ENCODE peak calls at places on chromosomes 16 and 17, in four cellular contexts. S is H9, A is mesendoderm, P is mesenchymal stem cell. H is an unnamed sample.
A peak's percentile ranks its signal among the peaks of the same experiment; 100 is the strongest.

GRCh38 chr17:56786989-56787482 is 46.7 kb downstream of the C17orf67 start:
- DNase-seq in S (no peak), P (peak; percentile 98), A (peak; percentile 73), H (peak; percentile 98)

GRCh38 chr16:48041861-48042435 is 113.8 kb downstream of the ABCC12 start:
- DNase-seq in A (peak; percentile 78), P (no peak), S (peak; percentile 64), H (no peak)

GRCh38 chr17:40791808-40792436 is 7.8 kb downstream of the KRT28 start:
- DNase-seq in A (peak; percentile 39), S (no peak), P (peak; percentile 35), H (peak; percentile 55)

GRCh38 chr17:39264119-39264518 is 38.4 kb upstream of the STAC2 start:
- DNase-seq in P (no peak), S (no peak), A (no peak), H (no peak)

GRCh38 chr16:57574646-57575467 is 32.4 kb downstream of the ADGRG5 start:
- DNase-seq in P (no peak), A (no peak), S (no peak), H (no peak)

GRCh38 chr17:50609376-50610074 is 25.2 kb upstream of the ABCC3 start:
- DNase-seq in A (no peak), P (no peak), S (no peak), H (no peak)

GRCh38 chr16:57279780-57280638 is 4.5 kb downstream of the PLLP start:
- DNase-seq in A (no peak), S (no peak), P (no peak), H (no peak)

GRCh38 chr17:33233855-33234228 is 59.3 kb downstream of the ASIC2 start:
- DNase-seq in S (no peak), P (peak; percentile 8), A (no peak), H (no peak)

GRCh38 chr16:20660325-20660724 is 37.2 kb downstream of the ACSM1 start:
- DNase-seq in A (no peak), P (no peak), S (no peak), H (no peak)

GRCh38 chr17:36000730-36001108 is 634 bp downstream of the CCL15 start:
- DNase-seq in S (peak; percentile 20), P (no peak), A (no peak), H (no peak)

GRCh38 chr16:3157229-3158013 is 22.6 kb downstream of the ZNF213 start:
- DNase-seq in S (peak; percentile 91), A (peak; percentile 99), P (peak; percentile 95), H (peak; percentile 98)

GRCh38 chr17:15157051-15157450 is 108.1 kb downstream of the PMP22 start:
- DNase-seq in S (no peak), A (peak; percentile 54), P (peak; percentile 45), H (peak; percentile 44)

GRCh38 chr17:80826955-80827645 is 164.5 kb upstream of the CHMP6 start:
- DNase-seq in P (peak; percentile 94), A (peak; percentile 40), S (peak; percentile 71), H (peak; percentile 99)

GRCh38 chr16:88499836-88500251 is 46.8 kb downstream of the ZFPM1 start:
- DNase-seq in A (no peak), P (no peak), S (no peak), H (no peak)

GRCh38 chr16:797120-797420 is 3.5 kb downstream of the GNG13 start:
- DNase-seq in P (no peak), A (peak; percentile 70), S (peak; percentile 72), H (no peak)

GRCh38 chr17:38428643-38429371 is 543 bp downstream of the ARHGAP23 start:
- DNase-seq in S (peak; percentile 63), P (peak; percentile 74), A (no peak), H (peak; percentile 46)

GRCh38 chr16:89633064-89633631 is 19.7 kb downstream of the DPEP1 start:
- DNase-seq in P (no peak), A (no peak), S (no peak), H (peak; percentile 73)

GRCh38 chr16:8963010-8963824 is 489 bp downstream of the USP7 start:
- DNase-seq in P (peak; percentile 15), A (no peak), S (no peak), H (no peak)

GRCh38 chr17:37478187-37478586 is 11.5 kb upstream of the DUSP14 start:
- DNase-seq in S (no peak), P (peak; percentile 77), A (no peak), H (peak; percentile 58)

GRCh38 chr17:60472449-60472848 is 50.2 kb downstream of the CHCT1 start:
- DNase-seq in P (no peak), A (no peak), S (no peak), H (no peak)

GRCh38 chr16:51110618-51111234 is 40.3 kb downstream of the SALL1 start:
- DNase-seq in S (no peak), A (no peak), P (no peak), H (no peak)

GRCh38 chr17:4742629-4743028 is 2.9 kb upstream of the CXCL16 start:
- DNase-seq in S (no peak), P (no peak), A (no peak), H (no peak)

GRCh38 chr17:4946312-4946976 is 1.9 kb downstream of the PFN1 start:
- DNase-seq in P (no peak), A (no peak), S (no peak), H (no peak)

GRCh38 chr16:60945225-60945624 is 1091.0 kb downstream of the CDH8 start:
- DNase-seq in A (peak; percentile 83), P (no peak), S (peak; percentile 53), H (no peak)

GRCh38 chr16:3960049-3960809 is 79.7 kb upstream of the CREBBP start:
- DNase-seq in S (no peak), P (no peak), A (no peak), H (no peak)

GRCh38 chr16:53785044-53785443 is 81.1 kb downstream of the FTO start:
- DNase-seq in S (no peak), A (no peak), P (no peak), H (peak; percentile 66)

GRCh38 chr16:9012848-9013507 is 49.3 kb upstream of the USP7 start:
- DNase-seq in S (peak; percentile 93), P (peak; percentile 27), A (peak; percentile 87), H (no peak)

GRCh38 chr17:31266042-31266441 is 31.0 kb downstream of the OMG start:
- DNase-seq in A (peak; percentile 45), P (peak; percentile 9), S (no peak), H (no peak)

GRCh38 chr16:88437367-88437964 is 15.6 kb upstream of the ZFPM1 start:
- DNase-seq in P (no peak), A (peak; percentile 53), S (peak; percentile 88), H (peak; percentile 27)

GRCh38 chr17:38560503-38561318 is 45.0 kb downstream of the SRCIN1 start:
- DNase-seq in A (peak; percentile 57), P (peak; percentile 51), S (peak; percentile 68), H (peak; percentile 42)

GRCh38 chr16:66438536-66438935 is 11.4 kb downstream of the BEAN1 start:
- DNase-seq in S (no peak), A (no peak), P (no peak), H (no peak)

DNA sequence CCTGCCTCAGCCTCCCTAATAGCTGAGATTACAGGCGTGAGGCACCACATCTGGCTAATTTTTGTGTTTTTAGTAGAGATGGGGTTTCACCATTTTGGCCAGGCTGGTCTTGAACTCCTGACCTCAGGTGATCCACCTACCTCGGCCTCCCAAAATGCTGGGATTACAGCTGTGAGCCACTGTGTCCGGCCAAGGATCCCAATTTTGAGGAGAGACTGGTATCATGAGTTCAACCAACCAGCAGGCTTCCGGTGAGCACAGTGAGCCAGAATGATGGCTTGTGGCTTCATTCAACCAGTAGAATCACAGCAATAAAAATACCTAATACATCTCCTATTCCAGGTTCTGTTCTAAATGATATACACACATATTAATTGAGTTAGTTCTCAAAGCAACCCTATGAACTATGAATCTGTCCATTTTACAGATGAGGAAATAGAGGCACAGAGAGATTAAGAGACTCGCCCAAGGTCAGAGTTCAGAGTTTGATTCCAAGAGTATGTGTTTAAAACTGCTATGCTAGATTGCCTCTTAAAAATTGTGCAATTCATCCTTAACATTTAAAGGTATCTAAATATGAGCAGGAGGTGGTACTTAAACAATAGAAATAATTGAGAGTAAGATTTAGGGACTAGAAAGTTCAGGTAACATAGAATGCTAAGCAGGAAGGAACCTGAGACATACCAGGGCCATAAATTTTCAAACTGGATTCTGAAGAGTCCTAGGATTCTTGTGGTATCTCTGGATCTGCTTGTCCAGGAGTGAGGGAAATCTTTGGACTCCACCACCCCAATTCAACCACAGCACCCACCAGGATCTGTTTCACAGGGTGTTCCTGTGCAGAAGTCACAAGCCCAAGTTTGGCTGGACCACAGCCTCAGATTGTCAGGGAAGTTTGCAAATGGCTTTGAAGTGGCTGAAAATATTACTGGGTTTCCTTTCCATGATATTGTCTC is 25.1 kb downstream of the CCDC42 start:
- DNase-seq in S (no peak), A (no peak), P (no peak), H (no peak)
- H2BK120ac ChIP-seq in S (no peak overlapping the region), A (no peak overlapping the region), P (no peak overlapping the region), H (no peak overlapping the region)

DNA sequence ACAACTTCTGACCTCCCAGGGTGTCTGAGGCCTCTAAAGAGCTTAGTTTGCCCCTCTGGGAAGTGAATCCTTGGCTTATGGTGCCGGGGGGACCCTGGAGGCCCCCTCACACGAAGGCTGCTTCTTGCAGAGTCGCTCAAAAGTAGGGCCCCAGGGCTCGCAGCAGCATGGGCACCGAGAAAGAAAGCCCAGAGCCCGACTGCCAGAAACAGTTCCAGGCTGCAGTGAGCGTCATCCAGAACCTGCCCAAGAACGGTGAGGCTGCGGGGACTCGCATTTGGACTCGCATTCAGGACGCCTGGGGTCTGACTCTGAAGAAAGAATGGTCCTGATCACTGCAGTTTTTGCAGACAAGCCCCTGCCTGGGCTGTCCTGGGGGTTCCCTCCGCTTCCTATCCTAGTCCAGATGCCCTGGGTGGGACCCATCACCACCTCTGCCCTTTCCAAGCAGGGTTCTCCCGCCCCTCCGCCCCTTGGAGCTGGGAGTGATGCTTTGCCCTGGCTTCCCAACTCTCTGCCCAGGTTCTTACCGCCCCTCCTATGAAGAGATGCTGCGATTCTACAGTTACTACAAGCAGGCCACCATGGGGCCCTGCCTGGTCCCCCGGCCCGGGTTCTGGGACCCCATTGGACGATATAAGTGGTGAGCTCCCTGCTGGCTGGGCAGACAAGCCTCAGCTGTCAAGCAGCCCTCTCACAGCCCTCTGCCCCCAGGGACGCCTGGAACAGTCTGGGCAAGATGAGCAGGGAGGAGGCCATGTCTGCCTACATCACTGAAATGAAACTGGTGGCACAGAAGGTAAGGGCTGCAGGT is 698 bp downstream of the ACBD4 start:
- DNase-seq in P (no peak), A (no peak), S (no peak), H (no peak)
- H2BK120ac ChIP-seq in P (peak overlapping the region; percentile 54), A (no peak overlapping the region), S (no peak overlapping the region), H (peak overlapping the region; percentile 15)

GRCh38 chr16:67528870-67529638 is 425 bp downstream of the RIPOR1 start:
- DNase-seq in A (peak; percentile 42), P (peak; percentile 52), S (no peak), H (peak; percentile 32)
- H2BK120ac ChIP-seq in A (no peak overlapping the region), P (peak overlapping the region; percentile 89), S (no peak overlapping the region), H (peak overlapping the region; percentile 81)

DNA sequence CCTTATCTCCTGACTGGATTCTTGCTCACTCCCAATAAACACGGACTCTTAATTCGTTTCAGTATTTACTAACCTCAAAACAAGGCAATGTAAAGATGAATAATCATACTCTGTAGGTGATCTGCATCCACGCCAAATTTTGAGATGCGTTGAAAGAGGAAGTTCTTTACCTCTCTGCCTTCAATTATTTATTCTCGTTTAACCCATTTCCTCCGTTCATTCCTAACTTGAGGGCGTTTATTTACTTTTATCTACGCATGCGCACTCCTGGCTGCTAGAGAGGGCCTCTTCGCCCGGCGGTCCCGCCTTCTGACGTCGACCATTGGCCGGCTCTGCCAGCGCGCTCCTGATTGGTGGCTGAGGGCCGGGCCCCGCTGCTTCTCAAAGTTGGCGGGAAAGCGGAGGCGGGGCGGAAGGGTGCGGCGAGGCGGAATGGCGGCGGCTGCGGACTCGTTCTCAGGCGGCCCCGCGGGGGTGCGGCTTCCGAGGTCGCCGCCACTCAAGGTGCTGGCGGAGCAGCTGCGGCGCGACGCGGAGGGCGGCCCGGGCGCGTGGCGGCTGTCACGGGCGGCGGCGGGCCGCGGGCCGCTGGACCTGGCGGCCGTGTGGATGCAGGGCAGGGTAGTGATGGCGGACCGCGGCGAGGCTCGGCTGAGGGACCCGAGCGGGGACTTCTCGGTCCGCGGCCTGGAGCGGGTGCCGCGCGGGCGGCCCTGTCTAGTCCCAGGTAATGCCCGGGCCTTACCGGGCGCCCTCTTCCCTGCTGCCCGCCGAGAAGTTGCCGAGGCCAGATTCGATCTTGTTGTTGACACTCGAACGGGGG is at the start of gene RMI2:
- DNase-seq in S (peak; percentile 96), A (peak; percentile 98), P (peak; percentile 94), H (peak; percentile 93)
- H2BK120ac ChIP-seq in S (no peak within 1 kb of the TSS), A (no peak within 1 kb of the TSS), P (peak within 1 kb of the TSS; percentile 1), H (no peak within 1 kb of the TSS)